ENCODE peak calls at places on chromosomes 6 and 20, in six cellular contexts. One of them, this sample, is unnamed.

GRCh38 chr6:141562801-141563763 is 569.6 kb upstream of the GJE1 start:
- DNase-seq in activated T-cell treated with anti-CD3 and anti-CD28 coated beads for 48 hours: peak; percentile 8
- DNase-seq in tibial nerve: peak; percentile 77
- DNase-seq in SK-MEL-5: peak; percentile 86
- DNase-seq in AG20443: peak; percentile 70
- DNase-seq in Daoy: peak; percentile 78
- DNase-seq in this sample: peak; percentile 43

GRCh38 chr6:33314515-33314942 is 651 bp upstream of the TAPBP start:
- DNase-seq in activated T-cell treated with anti-CD3 and anti-CD28 coated beads for 48 hours: no peak
- DNase-seq in tibial nerve: peak; percentile 80
- DNase-seq in SK-MEL-5: peak; percentile 62
- DNase-seq in AG20443: peak; percentile 59
- DNase-seq in Daoy: peak; percentile 90
- DNase-seq in this sample: peak; percentile 89

GRCh38 chr20:36110936-36111445 is 43.5 kb upstream of the EPB41L1 start:
- DNase-seq in activated T-cell treated with anti-CD3 and anti-CD28 coated beads for 48 hours: no peak
- DNase-seq in tibial nerve: no peak
- DNase-seq in SK-MEL-5: no peak
- DNase-seq in AG20443: no peak
- DNase-seq in Daoy: no peak
- DNase-seq in this sample: no peak

GRCh38 chr6:19892250-19892649 is 55.1 kb downstream of the ID4 start:
- DNase-seq in activated T-cell treated with anti-CD3 and anti-CD28 coated beads for 48 hours: no peak
- DNase-seq in tibial nerve: no peak
- DNase-seq in SK-MEL-5: peak; percentile 81
- DNase-seq in AG20443: no peak
- DNase-seq in Daoy: peak; percentile 74
- DNase-seq in this sample: no peak

GRCh38 chr6:52834481-52834880 is 6.1 kb downstream of the GSTA5 start:
- DNase-seq in activated T-cell treated with anti-CD3 and anti-CD28 coated beads for 48 hours: no peak
- DNase-seq in tibial nerve: no peak
- DNase-seq in SK-MEL-5: no peak
- DNase-seq in AG20443: peak; percentile 66
- DNase-seq in Daoy: no peak
- DNase-seq in this sample: peak; percentile 77

GRCh38 chr6:52545844-52546119 is 31.1 kb downstream of the TRAM2 start:
- DNase-seq in activated T-cell treated with anti-CD3 and anti-CD28 coated beads for 48 hours: no peak
- DNase-seq in tibial nerve: no peak
- DNase-seq in SK-MEL-5: no peak
- DNase-seq in AG20443: no peak
- DNase-seq in Daoy: no peak
- DNase-seq in this sample: no peak

GRCh38 chr6:22575190-22575589 is 5.8 kb downstream of the HDGFL1 start:
- DNase-seq in activated T-cell treated with anti-CD3 and anti-CD28 coated beads for 48 hours: no peak
- DNase-seq in tibial nerve: no peak
- DNase-seq in SK-MEL-5: no peak
- DNase-seq in AG20443: peak; percentile 23
- DNase-seq in Daoy: no peak
- DNase-seq in this sample: peak; percentile 31

GRCh38 chr6:112149719-112150263 is 62.4 kb downstream of the FAM229B start:
- DNase-seq in activated T-cell treated with anti-CD3 and anti-CD28 coated beads for 48 hours: no peak
- DNase-seq in tibial nerve: peak; percentile 33
- DNase-seq in SK-MEL-5: no peak
- DNase-seq in AG20443: peak; percentile 44
- DNase-seq in Daoy: no peak
- DNase-seq in this sample: no peak

GRCh38 chr20:53159144-53159543 is 187.0 kb downstream of the TSHZ2 start:
- DNase-seq in activated T-cell treated with anti-CD3 and anti-CD28 coated beads for 48 hours: no peak
- DNase-seq in tibial nerve: no peak
- DNase-seq in SK-MEL-5: no peak
- DNase-seq in AG20443: no peak
- DNase-seq in Daoy: no peak
- DNase-seq in this sample: no peak

GRCh38 chr6:108677894-108678293 is 117.2 kb downstream of the FOXO3 start:
- DNase-seq in activated T-cell treated with anti-CD3 and anti-CD28 coated beads for 48 hours: no peak
- DNase-seq in tibial nerve: no peak
- DNase-seq in SK-MEL-5: no peak
- DNase-seq in AG20443: no peak
- DNase-seq in Daoy: no peak
- DNase-seq in this sample: no peak

GRCh38 chr6:170211404-170212025 is 79.4 kb downstream of the DLL1 start:
- DNase-seq in activated T-cell treated with anti-CD3 and anti-CD28 coated beads for 48 hours: no peak
- DNase-seq in tibial nerve: peak; percentile 1
- DNase-seq in SK-MEL-5: no peak
- DNase-seq in AG20443: no peak
- DNase-seq in Daoy: no peak
- DNase-seq in this sample: no peak

GRCh38 chr6:75747985-75748742 is 875 bp upstream of the MYO6 start:
- DNase-seq in activated T-cell treated with anti-CD3 and anti-CD28 coated beads for 48 hours: peak; percentile 3
- DNase-seq in tibial nerve: no peak
- DNase-seq in SK-MEL-5: no peak
- DNase-seq in AG20443: peak; percentile 71
- DNase-seq in Daoy: no peak
- DNase-seq in this sample: no peak

GRCh38 chr6:126724821-126725220 is 384.9 kb downstream of the CENPW start:
- DNase-seq in activated T-cell treated with anti-CD3 and anti-CD28 coated beads for 48 hours: no peak
- DNase-seq in tibial nerve: no peak
- DNase-seq in SK-MEL-5: no peak
- DNase-seq in AG20443: no peak
- DNase-seq in Daoy: no peak
- DNase-seq in this sample: no peak

GRCh38 chr6:91097316-91097878 is 510.5 kb upstream of the MAP3K7 start:
- DNase-seq in activated T-cell treated with anti-CD3 and anti-CD28 coated beads for 48 hours: no peak
- DNase-seq in tibial nerve: peak; percentile 60
- DNase-seq in SK-MEL-5: no peak
- DNase-seq in AG20443: no peak
- DNase-seq in Daoy: no peak
- DNase-seq in this sample: peak; percentile 64

GRCh38 chr6:79869184-79869583 is 78.2 kb downstream of the ELOVL4 start:
- DNase-seq in activated T-cell treated with anti-CD3 and anti-CD28 coated beads for 48 hours: no peak
- DNase-seq in tibial nerve: no peak
- DNase-seq in SK-MEL-5: no peak
- DNase-seq in AG20443: no peak
- DNase-seq in Daoy: no peak
- DNase-seq in this sample: no peak

GRCh38 chr20:49583669-49584417 is 15.9 kb upstream of the PTGIS start:
- DNase-seq in activated T-cell treated with anti-CD3 and anti-CD28 coated beads for 48 hours: no peak
- DNase-seq in tibial nerve: peak; percentile 76
- DNase-seq in SK-MEL-5: no peak
- DNase-seq in AG20443: peak; percentile 79
- DNase-seq in Daoy: peak; percentile 73
- DNase-seq in this sample: peak; percentile 87

GRCh38 chr20:2382833-2383232 is 2.1 kb downstream of the TGM6 start:
- DNase-seq in activated T-cell treated with anti-CD3 and anti-CD28 coated beads for 48 hours: no peak
- DNase-seq in tibial nerve: no peak
- DNase-seq in SK-MEL-5: no peak
- DNase-seq in AG20443: no peak
- DNase-seq in Daoy: no peak
- DNase-seq in this sample: peak; percentile 33

GRCh38 chr6:84003140-84003539 is 30.4 kb upstream of the MRAP2 start:
- DNase-seq in activated T-cell treated with anti-CD3 and anti-CD28 coated beads for 48 hours: no peak
- DNase-seq in tibial nerve: no peak
- DNase-seq in SK-MEL-5: no peak
- DNase-seq in AG20443: no peak
- DNase-seq in Daoy: no peak
- DNase-seq in this sample: no peak

GRCh38 chr6:156774872-156775405 is 2.2 kb upstream of the ARID1B start:
- DNase-seq in activated T-cell treated with anti-CD3 and anti-CD28 coated beads for 48 hours: no peak
- DNase-seq in tibial nerve: peak; percentile 24
- DNase-seq in SK-MEL-5: peak; percentile 26
- DNase-seq in AG20443: peak; percentile 28
- DNase-seq in Daoy: peak; percentile 40
- DNase-seq in this sample: no peak

GRCh38 chr6:37731888-37732287 is 34.2 kb upstream of the MDGA1 start:
- DNase-seq in activated T-cell treated with anti-CD3 and anti-CD28 coated beads for 48 hours: peak; percentile 31
- DNase-seq in tibial nerve: no peak
- DNase-seq in SK-MEL-5: peak; percentile 38
- DNase-seq in AG20443: no peak
- DNase-seq in Daoy: peak; percentile 41
- DNase-seq in this sample: peak; percentile 32